ENCODE peak calls at places on chromosomes 6 and 20, in four cellular contexts. B is uterus, E is upper lobe of right lung, N is cardiac muscle cell. D is an unnamed sample.

GRCh38 chr6:79813854-79814477 is 133.4 kb downstream of the ELOVL4 start:
- DNase-seq in B (peak), E (no peak), N (peak), D (peak)

GRCh38 chr20:45450097-45450818 is 19.3 kb upstream of the WFDC2 start:
- DNase-seq in B (no peak), E (no peak), N (peak), D (no peak)

GRCh38 chr6:3740551-3741476 is 10.7 kb downstream of the PXDC1 start:
- DNase-seq in B (no peak), E (no peak), N (no peak), D (no peak)

GRCh38 chr20:63475209-63475608 is 2.8 kb upstream of the KCNQ2 start:
- DNase-seq in B (no peak), E (no peak), N (peak), D (no peak)

GRCh38 chr6:119337762-119338161 is 11.8 kb downstream of the MAN1A1 start:
- DNase-seq in B (no peak), E (no peak), N (no peak), D (no peak)

GRCh38 chr6:116779569-116780164 is 14.1 kb upstream of the FAM162B start:
- DNase-seq in B (no peak), E (no peak), N (peak), D (no peak)

GRCh38 chr20:24834310-24834709 is 114.8 kb upstream of the CST7 start:
- DNase-seq in B (no peak), E (no peak), N (no peak), D (no peak)

GRCh38 chr6:44594471-44594870 is 207.0 kb downstream of the CDC5L start:
- DNase-seq in B (no peak), E (no peak), N (peak), D (no peak)

GRCh38 chr20:61696181-61696735 is 369.4 kb downstream of the TAF4 start:
- DNase-seq in B (no peak), E (no peak), N (no peak), D (no peak)

GRCh38 chr6:142830807-142831206 is 114.2 kb downstream of the HIVEP2 start:
- DNase-seq in B (no peak), E (no peak), N (peak), D (no peak)

GRCh38 chr20:31374346-31374745 is 5.9 kb downstream of the DEFB118 start:
- DNase-seq in B (no peak), E (no peak), N (no peak), D (no peak)

GRCh38 chr20:48990467-48990866 is 55.6 kb upstream of the CSE1L start:
- DNase-seq in B (no peak), E (no peak), N (no peak), D (no peak)

GRCh38 chr20:48984575-48985219 is 61.4 kb upstream of the CSE1L start:
- DNase-seq in B (no peak), E (no peak), N (no peak), D (no peak)

GRCh38 chr20:48983423-48984400 is 62.2 kb downstream of the ARFGEF2 start:
- DNase-seq in B (no peak), E (no peak), N (no peak), D (no peak)

DNA sequence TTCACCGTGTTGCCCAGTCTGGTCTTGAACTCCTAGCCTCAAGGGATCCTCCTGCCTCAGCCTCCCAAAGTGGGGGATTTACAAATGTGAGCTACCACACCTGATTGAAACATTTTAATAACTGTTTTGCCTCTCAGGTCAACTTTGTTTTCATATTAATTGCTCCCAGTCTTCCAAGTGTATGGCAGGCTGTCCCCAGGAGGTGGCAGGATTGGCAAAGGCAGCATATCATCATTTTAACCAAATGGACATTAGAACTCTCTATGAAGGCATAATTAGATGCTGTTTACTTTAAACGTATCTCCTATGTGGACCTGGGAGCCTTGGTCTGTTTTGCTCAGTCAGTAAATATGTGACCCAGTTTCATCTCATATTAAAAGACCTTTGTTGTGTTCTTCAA is 59.2 kb upstream of the CSE1L start:
- DNase-seq in B (no peak), E (no peak), N (no peak), D (no peak)
- TF ChIP-seq CTCF in B (peak), E (peak), N (peak), D (peak)

DNA sequence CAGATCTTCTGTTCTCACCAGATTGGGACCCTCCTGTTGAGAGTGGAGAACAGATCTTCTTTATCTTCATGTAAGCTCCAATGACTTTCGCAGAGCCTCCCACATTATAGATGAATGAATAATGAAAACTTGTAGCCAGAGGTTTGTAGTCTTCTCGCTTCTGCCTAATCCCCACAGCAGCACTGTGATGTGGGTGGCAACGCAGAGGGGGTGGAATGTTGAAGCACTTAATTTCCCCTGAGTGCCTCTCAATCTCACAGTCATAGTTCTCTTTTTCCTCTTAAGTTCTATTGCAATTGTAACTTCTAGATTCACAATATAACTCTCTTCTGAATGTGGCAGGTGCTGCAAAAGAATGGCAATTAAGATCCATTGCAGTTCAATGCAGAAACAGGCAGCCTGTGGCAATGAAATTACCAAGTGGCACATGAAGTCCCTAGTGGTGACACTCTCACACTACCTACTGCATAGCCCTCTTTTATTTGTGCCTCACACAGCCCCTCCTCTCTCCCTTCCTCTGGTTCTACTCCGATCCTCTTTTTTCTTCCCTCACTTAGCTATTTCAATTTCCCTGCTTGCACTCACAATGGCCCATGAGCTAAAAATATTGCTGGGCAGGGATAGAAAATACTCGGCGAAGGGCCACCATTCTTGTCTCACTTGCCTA is 281.9 kb downstream of the UBE3D start:
- DNase-seq in B (no peak), E (no peak), N (peak), D (no peak)
- TF ChIP-seq CTCF in B (no peak), E (no peak), N (no peak), D (peak)

GRCh38 chr6:147570681-147571080 is 62.2 kb downstream of the SAMD5 start:
- DNase-seq in B (no peak), E (no peak), N (no peak), D (no peak)
- TF ChIP-seq CTCF in B (no peak), E (no peak), N (no peak), D (no peak)

GRCh38 chr6:150924808-150925654 is 59.5 kb downstream of the MTHFD1L start:
- DNase-seq in B (no peak), E (no peak), N (no peak), D (no peak)
- TF ChIP-seq CTCF in B (no peak), E (no peak), N (no peak), D (no peak)

GRCh38 chr20:37932074-37932473 is 29.1 kb downstream of the VSTM2L start:
- DNase-seq in B (no peak), E (no peak), N (no peak), D (no peak)
- TF ChIP-seq CTCF in B (no peak), E (no peak), N (no peak), D (no peak)